ENCODE peak calls at places on chromosomes 12 and 14, in nine cellular contexts. One of them, this sample, is unnamed.

GRCh38 chr12:85688837-85689236 is 147.4 kb downstream of the RASSF9 start:
- DNase-seq in body of pancreas: no peak
- DNase-seq in Peyer's patch: no peak
- DNase-seq in HCT116: no peak
- DNase-seq in testis: no peak
- DNase-seq in suprapubic skin: no peak
- DNase-seq in tibial nerve: no peak
- DNase-seq in right lobe of liver: no peak
- DNase-seq in sigmoid colon: no peak
- DNase-seq in this sample: no peak

GRCh38 chr12:80565276-80565675 is 121.2 kb downstream of the PTPRQ start:
- DNase-seq in body of pancreas: no peak
- DNase-seq in Peyer's patch: no peak
- DNase-seq in HCT116: no peak
- DNase-seq in testis: no peak
- DNase-seq in suprapubic skin: no peak
- DNase-seq in tibial nerve: no peak
- DNase-seq in right lobe of liver: no peak
- DNase-seq in sigmoid colon: no peak
- DNase-seq in this sample: no peak

GRCh38 chr14:103275000-103275399 is 59.0 kb upstream of the EIF5 start:
- DNase-seq in body of pancreas: no peak
- DNase-seq in Peyer's patch: no peak
- DNase-seq in HCT116: no peak
- DNase-seq in testis: no peak
- DNase-seq in suprapubic skin: no peak
- DNase-seq in tibial nerve: no peak
- DNase-seq in right lobe of liver: no peak
- DNase-seq in sigmoid colon: no peak
- DNase-seq in this sample: no peak

GRCh38 chr14:26766726-26767125 is 168.9 kb upstream of the NOVA1 start:
- DNase-seq in body of pancreas: no peak
- DNase-seq in Peyer's patch: no peak
- DNase-seq in HCT116: no peak
- DNase-seq in testis: no peak
- DNase-seq in suprapubic skin: no peak
- DNase-seq in tibial nerve: no peak
- DNase-seq in right lobe of liver: no peak
- DNase-seq in sigmoid colon: no peak
- DNase-seq in this sample: no peak

GRCh38 chr14:95025218-95025617 is 132.1 kb downstream of the DICER1 start:
- DNase-seq in body of pancreas: no peak
- DNase-seq in Peyer's patch: no peak
- DNase-seq in HCT116: no peak
- DNase-seq in testis: no peak
- DNase-seq in suprapubic skin: no peak
- DNase-seq in tibial nerve: no peak
- DNase-seq in right lobe of liver: no peak
- DNase-seq in sigmoid colon: no peak
- DNase-seq in this sample: no peak

GRCh38 chr14:58794993-58795762 is 157.4 kb downstream of the DACT1 start:
- DNase-seq in body of pancreas: no peak
- DNase-seq in Peyer's patch: no peak
- DNase-seq in HCT116: no peak
- DNase-seq in testis: no peak
- DNase-seq in suprapubic skin: no peak
- DNase-seq in tibial nerve: no peak
- DNase-seq in right lobe of liver: no peak
- DNase-seq in sigmoid colon: no peak
- DNase-seq in this sample: no peak

GRCh38 chr12:30964896-30965612 is 38.5 kb downstream of the TSPAN11 start:
- DNase-seq in body of pancreas: no peak
- DNase-seq in Peyer's patch: no peak
- DNase-seq in HCT116: no peak
- DNase-seq in testis: no peak
- DNase-seq in suprapubic skin: no peak
- DNase-seq in tibial nerve: no peak
- DNase-seq in right lobe of liver: peak
- DNase-seq in sigmoid colon: no peak
- DNase-seq in this sample: no peak

GRCh38 chr12:56206373-56207166 is 15.2 kb downstream of the RNF41 start:
- DNase-seq in body of pancreas: peak
- DNase-seq in Peyer's patch: peak
- DNase-seq in HCT116: no peak
- DNase-seq in testis: peak
- DNase-seq in suprapubic skin: no peak
- DNase-seq in tibial nerve: peak
- DNase-seq in right lobe of liver: no peak
- DNase-seq in sigmoid colon: peak
- DNase-seq in this sample: peak

GRCh38 chr14:99534863-99535262 is 53.7 kb downstream of the CCNK start:
- DNase-seq in body of pancreas: no peak
- DNase-seq in Peyer's patch: no peak
- DNase-seq in HCT116: no peak
- DNase-seq in testis: no peak
- DNase-seq in suprapubic skin: no peak
- DNase-seq in tibial nerve: no peak
- DNase-seq in right lobe of liver: no peak
- DNase-seq in sigmoid colon: peak
- DNase-seq in this sample: no peak

GRCh38 chr12:81080431-81080983 is 2.6 kb downstream of the ACSS3 start:
- DNase-seq in body of pancreas: no peak
- DNase-seq in Peyer's patch: no peak
- DNase-seq in HCT116: no peak
- DNase-seq in testis: no peak
- DNase-seq in suprapubic skin: no peak
- DNase-seq in tibial nerve: no peak
- DNase-seq in right lobe of liver: no peak
- DNase-seq in sigmoid colon: no peak
- DNase-seq in this sample: no peak

GRCh38 chr14:29643415-29644206 is 284.0 kb downstream of the PRKD1 start:
- DNase-seq in body of pancreas: no peak
- DNase-seq in Peyer's patch: no peak
- DNase-seq in HCT116: no peak
- DNase-seq in testis: no peak
- DNase-seq in suprapubic skin: no peak
- DNase-seq in tibial nerve: no peak
- DNase-seq in right lobe of liver: no peak
- DNase-seq in sigmoid colon: no peak
- DNase-seq in this sample: no peak

GRCh38 chr12:91892081-91892855 is 253.4 kb downstream of the BTG1 start:
- DNase-seq in body of pancreas: no peak
- DNase-seq in Peyer's patch: no peak
- DNase-seq in HCT116: no peak
- DNase-seq in testis: no peak
- DNase-seq in suprapubic skin: no peak
- DNase-seq in tibial nerve: no peak
- DNase-seq in right lobe of liver: no peak
- DNase-seq in sigmoid colon: no peak
- DNase-seq in this sample: no peak

GRCh38 chr12:113114447-113115178 is 20.9 kb downstream of the RASAL1 start:
- DNase-seq in body of pancreas: no peak
- DNase-seq in Peyer's patch: no peak
- DNase-seq in HCT116: no peak
- DNase-seq in testis: no peak
- DNase-seq in suprapubic skin: no peak
- DNase-seq in tibial nerve: no peak
- DNase-seq in right lobe of liver: no peak
- DNase-seq in sigmoid colon: no peak
- DNase-seq in this sample: no peak

GRCh38 chr12:124660846-124661245 is 93.4 kb upstream of the NCOR2 start:
- DNase-seq in body of pancreas: no peak
- DNase-seq in Peyer's patch: no peak
- DNase-seq in HCT116: no peak
- DNase-seq in testis: no peak
- DNase-seq in suprapubic skin: no peak
- DNase-seq in tibial nerve: no peak
- DNase-seq in right lobe of liver: no peak
- DNase-seq in sigmoid colon: no peak
- DNase-seq in this sample: no peak

GRCh38 chr12:65192963-65193516 is 23.7 kb downstream of the LEMD3 start:
- DNase-seq in body of pancreas: no peak
- DNase-seq in Peyer's patch: no peak
- DNase-seq in HCT116: no peak
- DNase-seq in testis: no peak
- DNase-seq in suprapubic skin: no peak
- DNase-seq in tibial nerve: no peak
- DNase-seq in right lobe of liver: no peak
- DNase-seq in sigmoid colon: no peak
- DNase-seq in this sample: no peak

GRCh38 chr12:14952295-14952995 is 9.0 kb downstream of the ARHGDIB start:
- DNase-seq in body of pancreas: no peak
- DNase-seq in Peyer's patch: no peak
- DNase-seq in HCT116: peak
- DNase-seq in testis: no peak
- DNase-seq in suprapubic skin: no peak
- DNase-seq in tibial nerve: no peak
- DNase-seq in right lobe of liver: no peak
- DNase-seq in sigmoid colon: no peak
- DNase-seq in this sample: peak

GRCh38 chr12:95857151-95857550 is 1.6 kb upstream of the SNRPF start:
- DNase-seq in body of pancreas: no peak
- DNase-seq in Peyer's patch: no peak
- DNase-seq in HCT116: no peak
- DNase-seq in testis: no peak
- DNase-seq in suprapubic skin: no peak
- DNase-seq in tibial nerve: no peak
- DNase-seq in right lobe of liver: no peak
- DNase-seq in sigmoid colon: no peak
- DNase-seq in this sample: no peak

GRCh38 chr12:64625243-64626077 is 15.2 kb downstream of the RASSF3 start:
- DNase-seq in body of pancreas: peak
- DNase-seq in Peyer's patch: peak
- DNase-seq in HCT116: peak
- DNase-seq in testis: peak
- DNase-seq in suprapubic skin: no peak
- DNase-seq in tibial nerve: peak
- DNase-seq in right lobe of liver: no peak
- DNase-seq in sigmoid colon: peak
- DNase-seq in this sample: peak

GRCh38 chr14:94115068-94115591 is 4.6 kb downstream of the IFI27 start:
- DNase-seq in body of pancreas: no peak
- DNase-seq in Peyer's patch: peak
- DNase-seq in HCT116: no peak
- DNase-seq in testis: peak
- DNase-seq in suprapubic skin: no peak
- DNase-seq in tibial nerve: peak
- DNase-seq in right lobe of liver: no peak
- DNase-seq in sigmoid colon: peak
- DNase-seq in this sample: no peak

GRCh38 chr14:73789996-73790581 is 61.5 kb upstream of the PTGR2 start:
- DNase-seq in body of pancreas: peak
- DNase-seq in Peyer's patch: peak
- DNase-seq in HCT116: no peak
- DNase-seq in testis: peak
- DNase-seq in suprapubic skin: no peak
- DNase-seq in tibial nerve: peak
- DNase-seq in right lobe of liver: peak
- DNase-seq in sigmoid colon: peak
- DNase-seq in this sample: peak
- TF ChIP-seq POLR2A in body of pancreas: peak
- TF ChIP-seq POLR2A in Peyer's patch: no peak
- TF ChIP-seq POLR2A in HCT116: no peak
- TF ChIP-seq POLR2A in testis: no peak
- TF ChIP-seq POLR2A in suprapubic skin: peak
- TF ChIP-seq POLR2A in tibial nerve: no peak
- TF ChIP-seq POLR2A in right lobe of liver: peak
- TF ChIP-seq POLR2A in sigmoid colon: peak
- TF ChIP-seq POLR2A in this sample: peak

GRCh38 chr12:120686151-120686689 is 729 bp upstream of the MLEC start:
- DNase-seq in body of pancreas: peak
- DNase-seq in Peyer's patch: peak
- DNase-seq in HCT116: peak
- DNase-seq in testis: peak
- DNase-seq in suprapubic skin: peak
- DNase-seq in tibial nerve: peak
- DNase-seq in right lobe of liver: peak
- DNase-seq in sigmoid colon: peak
- DNase-seq in this sample: peak
- TF ChIP-seq POLR2A in body of pancreas: peak
- TF ChIP-seq POLR2A in Peyer's patch: peak
- TF ChIP-seq POLR2A in HCT116: peak
- TF ChIP-seq POLR2A in testis: no peak
- TF ChIP-seq POLR2A in suprapubic skin: no peak
- TF ChIP-seq POLR2A in tibial nerve: peak
- TF ChIP-seq POLR2A in right lobe of liver: peak
- TF ChIP-seq POLR2A in sigmoid colon: no peak
- TF ChIP-seq POLR2A in this sample: peak

GRCh38 chr12:53299101-53299453 is 418 bp upstream of the MYG1 start:
- DNase-seq in body of pancreas: no peak
- DNase-seq in Peyer's patch: no peak
- DNase-seq in HCT116: peak
- DNase-seq in testis: no peak
- DNase-seq in suprapubic skin: no peak
- DNase-seq in tibial nerve: peak
- DNase-seq in right lobe of liver: no peak
- DNase-seq in sigmoid colon: no peak
- DNase-seq in this sample: no peak

GRCh38 chr12:53299454-53300180 is at the start of gene MYG1:
- DNase-seq in body of pancreas: peak
- DNase-seq in Peyer's patch: peak
- DNase-seq in HCT116: peak
- DNase-seq in testis: peak
- DNase-seq in suprapubic skin: peak
- DNase-seq in tibial nerve: peak
- DNase-seq in right lobe of liver: peak
- DNase-seq in sigmoid colon: peak
- DNase-seq in this sample: peak

GRCh38 chr12:53302903-53303302 is 3.4 kb downstream of the MYG1 start:
- DNase-seq in body of pancreas: no peak
- DNase-seq in Peyer's patch: no peak
- DNase-seq in HCT116: no peak
- DNase-seq in testis: no peak
- DNase-seq in suprapubic skin: no peak
- DNase-seq in tibial nerve: no peak
- DNase-seq in right lobe of liver: no peak
- DNase-seq in sigmoid colon: no peak
- DNase-seq in this sample: no peak

GRCh38 chr12:53298154-53298553 is 1.3 kb upstream of the MYG1 start:
- DNase-seq in body of pancreas: no peak
- DNase-seq in Peyer's patch: no peak
- DNase-seq in HCT116: no peak
- DNase-seq in testis: no peak
- DNase-seq in suprapubic skin: no peak
- DNase-seq in tibial nerve: no peak
- DNase-seq in right lobe of liver: no peak
- DNase-seq in sigmoid colon: no peak
- DNase-seq in this sample: no peak

GRCh38 chr12:53300187-53300586 is 692 bp downstream of the MYG1 start:
- DNase-seq in body of pancreas: no peak
- DNase-seq in Peyer's patch: no peak
- DNase-seq in HCT116: no peak
- DNase-seq in testis: no peak
- DNase-seq in suprapubic skin: no peak
- DNase-seq in tibial nerve: no peak
- DNase-seq in right lobe of liver: no peak
- DNase-seq in sigmoid colon: no peak
- DNase-seq in this sample: no peak
- TF ChIP-seq POLR2A in body of pancreas: no peak
- TF ChIP-seq POLR2A in Peyer's patch: no peak
- TF ChIP-seq POLR2A in HCT116: no peak
- TF ChIP-seq POLR2A in testis: no peak
- TF ChIP-seq POLR2A in suprapubic skin: no peak
- TF ChIP-seq POLR2A in tibial nerve: no peak
- TF ChIP-seq POLR2A in right lobe of liver: no peak
- TF ChIP-seq POLR2A in sigmoid colon: no peak
- TF ChIP-seq POLR2A in this sample: no peak

GRCh38 chr12:53207042-53207441 is at the start of gene ITGB7:
- DNase-seq in body of pancreas: no peak
- DNase-seq in Peyer's patch: peak
- DNase-seq in HCT116: no peak
- DNase-seq in testis: no peak
- DNase-seq in suprapubic skin: peak
- DNase-seq in tibial nerve: no peak
- DNase-seq in right lobe of liver: no peak
- DNase-seq in sigmoid colon: no peak
- DNase-seq in this sample: no peak
- TF ChIP-seq POLR2A in body of pancreas: no peak
- TF ChIP-seq POLR2A in Peyer's patch: peak
- TF ChIP-seq POLR2A in HCT116: no peak
- TF ChIP-seq POLR2A in testis: no peak
- TF ChIP-seq POLR2A in suprapubic skin: no peak
- TF ChIP-seq POLR2A in tibial nerve: no peak
- TF ChIP-seq POLR2A in right lobe of liver: no peak
- TF ChIP-seq POLR2A in sigmoid colon: no peak
- TF ChIP-seq POLR2A in this sample: no peak